ENCODE peak calls at places on chromosomes 3 and 15, in six cellular contexts. Z is AG09309; J is OCI-LY7; I is T-helper 2 cell; P is activated CD4-positive, alpha-beta memory T cell treated with anti-CD3 and anti-CD28 coated beads, Interleukin-2, amount 10 ng/mL, durations not matched to agents 7 days and 5 days; L is dermis microvascular lymphatic vessel endothelial cell. B is an unnamed sample.

GRCh38 chr3:168088106-168088722 is 7.5 kb downstream of the GOLIM4 start:
- DNase-seq in I (no peak), L (no peak), Z (no peak), P (no peak), J (peak; percentile 78), B (no peak)

GRCh38 chr3:189790658-189791057 is 159.5 kb downstream of the TP63 start:
- DNase-seq in Z (no peak), I (no peak), L (peak; percentile 66), P (no peak), J (no peak), B (no peak)

GRCh38 chr3:159765025-159765859 is 223.4 kb upstream of the IL12A start:
- DNase-seq in L (peak; percentile 89), J (no peak), Z (peak; percentile 98), P (no peak), I (no peak), B (peak; percentile 66)

GRCh38 chr3:112042842-112043280 is 8.3 kb downstream of the TMPRSS7 start:
- DNase-seq in Z (no peak), J (no peak), P (no peak), L (peak; percentile 85), I (no peak), B (no peak)

GRCh38 chr15:99994849-99995248 is 261.6 kb upstream of the LYSMD4 start:
- DNase-seq in P (no peak), J (no peak), I (no peak), Z (no peak), L (no peak), B (no peak)

GRCh38 chr15:69414702-69415161 is 583 bp downstream of the KIF23 start:
- DNase-seq in I (no peak), L (peak; percentile 54), J (peak; percentile 41), P (peak; percentile 35), Z (peak; percentile 64), B (no peak)

GRCh38 chr3:187833799-187834578 is 88.7 kb upstream of the BCL6 start:
- DNase-seq in P (no peak), J (no peak), I (no peak), Z (no peak), L (no peak), B (no peak)

GRCh38 chr15:60941448-60941847 is 287.7 kb downstream of the RORA start:
- DNase-seq in J (no peak), L (no peak), P (no peak), Z (peak; percentile 29), I (no peak), B (no peak)